ENCODE peak calls at places on chromosomes 4 and X, in six cellular contexts. A is coronary artery; L is activated CD8-positive, alpha-beta T cell treated with anti-CD3 and anti-CD28 coated beads, Interleukin-2, amount 10 ng/mL, durations not matched to agents 7 days and 5 days; Z is ELR; X is natural killer cell; H is mucosa of gallbladder. K is an unnamed sample.

GRCh38 chr4:122450847-122451246 is 5.7 kb downstream of the IL2 start:
- DNase-seq in A (no peak), L (peak), Z (peak), X (no peak), H (no peak), K (peak)

GRCh38 chrX:81414630-81415029 is 212.7 kb downstream of the SH3BGRL start:
- DNase-seq in A (no peak), L (no peak), Z (no peak), X (no peak), H (no peak), K (no peak)

GRCh38 chr4:125676583-125676982 is 361.8 kb downstream of the FAT4 start:
- DNase-seq in A (peak), L (no peak), Z (no peak), X (no peak), H (no peak), K (no peak)

GRCh38 chr4:134276476-134276875 is 74.9 kb upstream of the PABPC4L start:
- DNase-seq in A (no peak), L (no peak), Z (no peak), X (no peak), H (no peak), K (peak)

GRCh38 chr4:108168672-108169562 is at the start of gene LEF1:
- DNase-seq in A (no peak), L (peak), Z (peak), X (peak), H (no peak), K (peak)

GRCh38 chr4:187304131-187304530 is 580.5 kb upstream of the FAT1 start:
- DNase-seq in A (no peak), L (no peak), Z (no peak), X (no peak), H (no peak), K (no peak)

GRCh38 chr4:60134106-60134505 is 1066.0 kb upstream of the ADGRL3 start:
- DNase-seq in A (no peak), L (no peak), Z (peak), X (no peak), H (no peak), K (no peak)

GRCh38 chr4:174714393-174715211 is 114.4 kb downstream of the GLRA3 start:
- DNase-seq in A (no peak), L (peak), Z (peak), X (no peak), H (no peak), K (peak)

GRCh38 chr4:151679247-151679646 is 81.6 kb downstream of the GATB start:
- DNase-seq in A (no peak), L (no peak), Z (no peak), X (no peak), H (no peak), K (no peak)

K was measured in EH.